ENCODE peak calls at places on chromosome 17, in five cellular contexts. B is choroid plexus epithelial cell, H is breast epithelium, Z is nephron progenitor cell, Q is WTC11. L is an unnamed sample.

GRCh38 chr17:8185580-8186445 is 4.2 kb downstream of the BORCS6 start:
- DNase-seq in B (peak; percentile 66), H (peak; percentile 98), Z (peak; percentile 97), Q (peak; percentile 92), L (no peak)

GRCh38 chr17:57228921-57229320 is 27.4 kb upstream of the MSI2 start:
- DNase-seq in B (no peak), H (no peak), Z (no peak), Q (no peak), L (no peak)

GRCh38 chr17:8059131-8059530 is 20.3 kb downstream of the ALOX15B start:
- DNase-seq in B (no peak), H (no peak), Z (no peak), Q (no peak), L (no peak)

GRCh38 chr17:49894761-49895160 is 46.9 kb upstream of the TAC4 start:
- DNase-seq in B (no peak), H (peak; percentile 61), Z (no peak), Q (no peak), L (no peak)

GRCh38 chr17:53896047-53896446 is 73.3 kb downstream of the KIF2B start:
- DNase-seq in B (no peak), H (no peak), Z (no peak), Q (no peak), L (no peak)

GRCh38 chr17:65359016-65359415 is 202.4 kb downstream of the AXIN2 start:
- DNase-seq in B (peak; percentile 74), H (no peak), Z (no peak), Q (no peak), L (peak; percentile 61)

GRCh38 chr17:48671697-48672171 is 45.6 kb upstream of the HOXB9 start:
- DNase-seq in B (peak; percentile 82), H (peak; percentile 77), Z (peak; percentile 82), Q (peak; percentile 87), L (peak; percentile 49)

GRCh38 chr17:75755205-75755901 is 9.6 kb downstream of the GALK1 start:
- DNase-seq in B (no peak), H (no peak), Z (no peak), Q (no peak), L (no peak)

GRCh38 chr17:80704381-80704819 is 159.8 kb downstream of the RPTOR start:
- DNase-seq in B (peak; percentile 28), H (no peak), Z (no peak), Q (no peak), L (no peak)

GRCh38 chr17:28745052-28745776 is 1.4 kb downstream of the TRAF4 start:
- DNase-seq in B (peak; percentile 76), H (peak; percentile 80), Z (peak; percentile 67), Q (peak; percentile 68), L (no peak)

GRCh38 chr17:51733166-51733565 is 425.3 kb downstream of the CA10 start:
- DNase-seq in B (no peak), H (no peak), Z (no peak), Q (no peak), L (no peak)

GRCh38 chr17:78715000-78715771 is 66.9 kb downstream of the CYTH1 start:
- DNase-seq in B (no peak), H (no peak), Z (no peak), Q (no peak), L (no peak)

GRCh38 chr17:55814377-55814776 is 63.5 kb downstream of the PCTP start:
- DNase-seq in B (peak; percentile 13), H (no peak), Z (no peak), Q (no peak), L (no peak)

GRCh38 chr17:50297407-50297865 is 23.2 kb downstream of the TMEM92 start:
- DNase-seq in B (peak; percentile 79), H (peak; percentile 89), Z (peak; percentile 87), Q (peak; percentile 91), L (peak; percentile 42)

GRCh38 chr17:28473542-28473941 is at the start of gene SLC13A2:
- DNase-seq in B (no peak), H (no peak), Z (no peak), Q (peak; percentile 10), L (no peak)

GRCh38 chr17:64920419-64921172 is 1.3 kb upstream of the LRRC37A3 start:
- DNase-seq in B (no peak), H (no peak), Z (no peak), Q (no peak), L (no peak)

GRCh38 chr17:3738562-3739295 is 15.0 kb downstream of the HASPIN start:
- DNase-seq in B (no peak), H (no peak), Z (peak; percentile 27), Q (no peak), L (no peak)

GRCh38 chr17:8016632-8017424 is 14.4 kb downstream of the GUCY2D start:
- DNase-seq in B (peak; percentile 49), H (no peak), Z (peak; percentile 70), Q (peak; percentile 92), L (no peak)

GRCh38 chr17:51015145-51015558 is 105.5 kb downstream of the SPAG9 start:
- DNase-seq in B (peak; percentile 41), H (no peak), Z (no peak), Q (no peak), L (peak; percentile 22)

GRCh38 chr17:48494335-48494734 is 36.5 kb downstream of the HOXB1 start:
- DNase-seq in B (no peak), H (no peak), Z (no peak), Q (no peak), L (peak; percentile 54)

GRCh38 chr17:59534583-59534982 is 30.8 kb upstream of the DHX40 start:
- DNase-seq in B (peak; percentile 13), H (no peak), Z (no peak), Q (no peak), L (no peak)
- TF ChIP-seq CTCF in B (no peak), H (no peak), Z (no peak), Q (no peak), L (peak; percentile 25)

DNA sequence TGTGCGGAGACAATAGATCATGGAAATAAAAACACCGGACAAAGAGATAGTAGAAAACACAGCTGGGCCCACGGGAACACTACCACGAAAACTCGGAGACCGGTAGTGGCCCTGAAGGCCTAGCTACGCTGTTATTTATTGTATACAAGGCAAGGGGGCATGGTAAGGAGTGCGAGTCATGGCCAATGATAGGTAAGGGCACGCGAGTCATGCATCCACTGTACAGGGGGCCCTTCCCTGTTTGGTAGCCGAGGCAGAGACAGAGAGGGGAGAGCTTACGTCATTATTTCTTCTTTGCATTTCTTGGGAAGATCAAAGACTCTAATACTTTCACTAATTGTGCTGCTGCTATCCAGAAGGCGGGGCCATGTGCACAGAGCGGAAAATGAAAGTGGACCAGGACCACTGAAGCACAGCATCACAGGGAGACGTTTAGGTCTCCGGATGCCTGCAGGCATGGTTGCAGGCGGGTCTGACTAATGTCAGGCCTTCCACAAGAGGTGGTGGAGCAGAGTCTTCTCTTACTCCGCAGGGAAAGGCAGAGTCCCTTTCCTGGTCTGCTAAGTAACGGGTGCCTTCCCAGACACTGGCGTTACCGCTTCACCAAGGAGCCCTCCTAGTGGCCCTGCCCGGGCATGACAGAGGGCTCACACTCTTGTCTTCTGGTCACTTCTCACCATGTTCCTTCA is 74.4 kb upstream of the ARL4D start:
- DNase-seq in B (no peak), H (no peak), Z (no peak), Q (peak; percentile 46), L (no peak)
- TF ChIP-seq CTCF in B (peak; percentile 17), H (no peak), Z (peak; percentile 28), Q (peak; percentile 28), L (peak; percentile 23)

DNA sequence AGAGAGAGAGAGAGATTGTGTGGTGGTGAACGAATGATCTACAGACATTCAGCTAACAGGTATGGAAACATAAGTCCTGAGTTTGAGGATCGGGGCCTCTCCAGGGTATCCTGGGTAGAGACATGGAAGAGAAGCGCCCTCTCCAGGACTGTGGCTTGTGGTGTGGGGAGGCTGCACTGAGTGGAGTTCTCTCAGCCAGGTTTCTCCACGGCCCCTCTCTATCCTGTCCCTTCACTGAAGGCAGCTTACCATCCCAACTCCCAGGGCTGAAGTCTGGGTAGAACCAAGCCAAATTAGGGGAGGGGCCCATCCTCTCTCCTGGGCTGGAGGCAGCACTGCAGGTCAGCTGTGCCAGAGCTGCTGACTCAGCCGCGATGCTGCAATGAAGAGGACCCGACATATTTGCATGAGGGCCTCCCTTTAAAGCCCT is 6.2 kb downstream of the C1QL1 start:
- DNase-seq in B (peak; percentile 37), H (no peak), Z (no peak), Q (peak; percentile 54), L (no peak)
- TF ChIP-seq CTCF in B (peak; percentile 40), H (no peak), Z (no peak), Q (no peak), L (peak; percentile 21)

DNA sequence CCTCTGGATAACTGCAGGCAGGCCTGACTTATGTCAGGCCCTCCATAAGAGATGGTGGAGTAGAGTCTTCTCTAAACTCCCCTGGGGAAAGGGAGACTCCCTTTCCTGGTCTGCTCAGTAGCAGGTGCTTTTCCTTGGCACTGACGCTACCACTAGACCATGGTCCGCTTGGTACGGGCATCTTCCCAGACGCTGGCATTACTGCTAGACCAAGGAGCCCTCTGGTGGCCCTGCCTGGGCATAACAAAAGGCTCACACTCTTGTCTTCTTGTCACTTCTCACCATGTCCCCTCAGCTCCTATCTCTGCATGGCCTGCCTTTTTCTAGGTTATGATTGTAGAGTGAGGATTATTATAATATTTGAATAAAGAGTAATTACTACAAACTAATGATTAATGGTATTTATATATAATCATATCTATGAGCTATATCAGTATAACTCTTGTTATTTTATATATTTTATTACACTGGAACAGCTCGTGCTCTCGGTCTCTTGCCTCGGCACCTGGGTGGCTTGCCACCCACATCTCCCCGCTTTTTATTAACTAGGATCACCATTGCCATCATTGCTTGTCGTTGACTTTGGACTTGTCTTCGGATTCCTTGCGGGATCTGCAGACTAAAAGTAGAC is 59.8 kb upstream of the ARL4D start:
- DNase-seq in B (peak; percentile 48), H (peak; percentile 82), Z (peak; percentile 73), Q (peak; percentile 77), L (no peak)
- TF ChIP-seq CTCF in B (peak; percentile 75), H (peak; percentile 61), Z (peak; percentile 78), Q (peak; percentile 55), L (peak; percentile 79)

GRCh38 chr17:16999931-17000625 is 28.2 kb upstream of the TNFRSF13B start:
- DNase-seq in B (no peak), H (no peak), Z (no peak), Q (no peak), L (no peak)

GRCh38 chr17:17001076-17001777 is 29.3 kb upstream of the TNFRSF13B start:
- DNase-seq in B (no peak), H (peak; percentile 46), Z (no peak), Q (no peak), L (no peak)

GRCh38 chr17:16995930-16996329 is 24.0 kb upstream of the TNFRSF13B start:
- DNase-seq in B (no peak), H (peak; percentile 45), Z (no peak), Q (no peak), L (no peak)

GRCh38 chr17:16994626-16995025 is 22.7 kb upstream of the TNFRSF13B start:
- DNase-seq in B (no peak), H (no peak), Z (no peak), Q (no peak), L (no peak)

DNA sequence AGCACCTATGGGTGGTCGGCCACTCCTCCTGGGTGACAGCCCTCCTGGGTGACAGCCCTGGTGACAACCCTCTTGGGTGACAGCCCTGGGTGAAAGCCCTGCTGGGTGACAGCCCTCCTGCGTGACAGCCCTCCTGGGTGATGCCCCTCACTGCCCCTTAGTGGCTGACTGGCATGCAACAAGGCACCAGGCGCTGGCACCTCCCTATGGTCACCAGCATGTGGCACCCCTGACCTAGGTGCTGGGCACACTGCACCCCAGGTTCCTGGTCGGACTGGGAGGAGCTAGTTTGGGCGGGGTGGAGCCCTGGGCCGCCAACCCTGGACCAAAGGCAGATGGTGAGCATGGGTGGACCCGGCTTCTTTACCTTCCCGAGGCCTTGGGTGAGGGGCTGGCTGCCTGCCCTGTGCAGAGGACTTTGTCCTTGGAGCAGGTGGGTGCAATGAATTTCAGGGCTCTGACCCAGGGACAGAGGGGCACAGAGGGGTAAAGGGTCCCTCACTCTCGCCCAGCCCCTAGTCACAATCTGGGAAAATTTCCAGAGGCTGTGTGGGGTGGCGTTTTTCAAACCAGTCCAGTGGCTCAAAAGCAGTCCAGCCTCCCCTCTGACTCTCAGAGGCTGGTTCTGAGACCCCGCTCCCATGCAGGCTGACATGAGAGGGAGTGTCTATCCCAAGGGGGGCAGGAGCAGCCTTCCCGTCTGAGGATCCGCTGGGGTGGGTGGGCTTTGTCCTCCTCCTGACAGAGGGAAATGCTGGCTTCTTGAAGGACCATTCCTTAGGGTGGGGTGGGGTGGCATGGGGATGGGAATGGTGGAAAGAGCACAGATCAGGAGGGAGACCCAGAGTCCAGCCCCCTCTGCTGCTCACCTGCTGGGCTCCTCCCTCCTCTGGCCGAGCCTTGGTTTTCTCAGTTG is 25.9 kb upstream of the TNFRSF13B start:
- DNase-seq in B (no peak), H (peak; percentile 49), Z (no peak), Q (no peak), L (no peak)
- TF ChIP-seq CTCF in B (no peak), H (no peak), Z (no peak), Q (no peak), L (peak; percentile 68)